ENCODE peak calls at places on chromosomes 11 and 22, in nine cellular contexts. W, R, O, P, N, D, U, G and J are unnamed samples.

GRCh38 chr11:75499423-75500305 is 26.1 kb downstream of the GDPD5 start:
- DNase-seq in W (no peak), O (peak), R (no peak), D (no peak), P (peak), N (peak), U (no peak), G (peak), J (peak)

GRCh38 chr11:108866781-108867180 is 201.9 kb downstream of the DDX10 start:
- DNase-seq in R (no peak), W (no peak), N (no peak), D (no peak), G (no peak), P (no peak), U (no peak), O (no peak), J (no peak)

GRCh38 chr22:49566693-49567092 is 261.0 kb downstream of the BRD1 start:
- DNase-seq in W (no peak), P (no peak), G (no peak), O (no peak), R (no peak), U (no peak), N (no peak), D (peak), J (no peak)

GRCh38 chr11:4882543-4882942 is 843 bp downstream of the OR51T1 start:
- DNase-seq in D (no peak), W (no peak), U (no peak), P (no peak), R (no peak), G (no peak), O (no peak), N (no peak), J (no peak)

GRCh38 chr22:38861170-38861874 is 10.7 kb downstream of the CBX6 start:
- DNase-seq in G (no peak), O (no peak), P (no peak), U (no peak), N (no peak), D (no peak), W (no peak), R (no peak), J (no peak)

GRCh38 chr11:17490232-17490631 is 13.6 kb upstream of the ABCC8 start:
- DNase-seq in G (no peak), R (no peak), O (no peak), P (no peak), D (no peak), W (no peak), N (no peak), U (no peak), J (no peak)

GRCh38 chr11:11089805-11090204 is 232.0 kb upstream of the ZBED5 start:
- DNase-seq in P (no peak), N (no peak), O (no peak), D (no peak), R (no peak), G (no peak), W (no peak), U (peak), J (no peak)

GRCh38 chr11:107139396-107139795 is 121.1 kb upstream of the GUCY1A2 start:
- DNase-seq in G (no peak), U (no peak), N (no peak), O (no peak), W (no peak), D (no peak), P (no peak), R (no peak), J (no peak)

GRCh38 chr11:19790831-19791552 is 78.4 kb downstream of the NAV2 start:
- DNase-seq in D (no peak), O (no peak), U (no peak), G (no peak), R (peak), N (no peak), P (no peak), W (no peak), J (no peak)

GRCh38 chr11:126333142-126333541 is 22.3 kb upstream of the ST3GAL4 start:
- DNase-seq in P (no peak), R (no peak), N (no peak), O (no peak), D (no peak), U (no peak), W (no peak), G (no peak), J (no peak)

GRCh38 chr11:11038339-11039248 is 180.7 kb upstream of the ZBED5 start:
- DNase-seq in O (no peak), G (no peak), U (no peak), D (no peak), N (no peak), R (no peak), W (no peak), P (no peak), J (no peak)

GRCh38 chr11:17291710-17292109 is 15.2 kb downstream of the NUCB2 start:
- DNase-seq in O (no peak), U (no peak), R (no peak), D (no peak), G (no peak), P (no peak), W (no peak), N (no peak), J (no peak)

GRCh38 chr11:126282361-126282741 is 542 bp upstream of the TIRAP start:
- DNase-seq in U (no peak), P (peak), R (peak), N (peak), W (peak), D (peak), O (peak), G (peak), J (peak)

GRCh38 chr11:18700375-18700774 is 1.8 kb downstream of the TMEM86A start:
- DNase-seq in U (no peak), G (no peak), W (no peak), R (no peak), D (no peak), P (no peak), N (no peak), O (peak), J (no peak)

GRCh38 chr11:11728371-11728770 is 106.6 kb upstream of the GALNT18 start:
- DNase-seq in G (no peak), O (no peak), N (no peak), R (no peak), P (no peak), D (no peak), U (no peak), W (no peak), J (no peak)

GRCh38 chr11:118227865-118228785 is 3.3 kb upstream of the JAML start:
- DNase-seq in R (peak), N (no peak), G (no peak), D (no peak), W (no peak), U (no peak), P (no peak), O (no peak), J (no peak)

GRCh38 chr11:41612415-41612814 is 153.0 kb upstream of the LRRC4C start:
- DNase-seq in O (no peak), G (peak), P (peak), R (no peak), D (no peak), U (no peak), W (no peak), N (peak), J (no peak)

GRCh38 chr11:3146612-3147256 is 18.4 kb downstream of the OSBPL5 start:
- DNase-seq in O (peak), P (peak), U (no peak), G (peak), R (no peak), N (peak), D (no peak), W (no peak), J (no peak)

GRCh38 chr11:27319065-27319464 is 44.0 kb downstream of the CCDC34 start:
- DNase-seq in W (no peak), O (peak), P (peak), U (peak), N (peak), D (no peak), G (peak), R (no peak), J (no peak)

GRCh38 chr11:118321386-118322082 is 17.0 kb downstream of the CD3E start:
- DNase-seq in O (no peak), P (no peak), R (no peak), W (no peak), U (no peak), N (no peak), D (no peak), G (no peak), J (peak)

GRCh38 chr11:9460322-9461067 is at the start of gene ZNF143:
- DNase-seq in O (peak), P (peak), N (peak), D (peak), R (peak), G (peak), W (peak), U (peak), J (peak)

GRCh38 chr11:9461068-9461759 is 402 bp downstream of the ZNF143 start:
- DNase-seq in R (peak), O (peak), G (peak), W (peak), N (peak), U (peak), D (peak), P (peak), J (peak)

GRCh38 chr11:9462172-9462799 is 1.5 kb downstream of the ZNF143 start:
- DNase-seq in P (peak), U (no peak), N (peak), O (peak), W (no peak), D (peak), R (peak), G (no peak), J (no peak)

GRCh38 chr11:9461760-9462134 is 935 bp downstream of the ZNF143 start:
- DNase-seq in O (peak), U (peak), D (no peak), P (peak), G (peak), R (peak), W (no peak), N (peak), J (no peak)

DNA sequence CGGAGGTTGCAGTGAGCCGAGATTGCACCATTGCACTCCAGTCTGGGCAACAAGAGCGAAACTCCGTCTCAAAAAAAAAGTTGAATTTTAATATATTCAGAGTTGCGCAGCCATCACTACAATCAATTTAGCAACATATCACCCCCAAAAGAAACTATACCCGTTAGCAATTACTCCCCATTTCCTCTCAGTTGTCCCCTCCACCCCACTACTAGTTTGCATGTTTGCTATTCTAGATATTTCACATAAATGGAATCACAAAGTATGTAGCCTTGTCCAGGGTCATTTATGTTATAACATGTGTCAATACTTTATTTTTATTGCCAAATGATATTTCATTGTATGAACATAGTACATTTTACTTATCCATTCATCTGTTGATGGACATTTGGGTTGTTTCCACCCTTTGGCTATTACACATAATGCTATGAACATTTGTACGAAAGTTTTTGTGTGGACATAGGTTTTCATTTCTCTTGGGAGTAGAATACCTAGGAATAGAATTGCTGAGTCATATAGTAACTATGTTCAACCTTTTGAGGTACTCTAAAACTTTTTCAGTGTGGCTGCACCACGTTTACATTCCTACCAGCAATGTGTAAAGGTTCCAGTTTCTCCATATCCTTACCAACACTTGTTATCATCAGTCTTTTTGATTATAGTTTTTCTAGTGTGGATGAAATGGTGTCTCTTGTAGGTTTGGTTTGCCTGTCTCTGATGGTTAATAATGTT is 2.2 kb downstream of the ZNF143 start:
- DNase-seq in D (no peak), W (no peak), R (no peak), U (no peak), O (no peak), P (no peak), N (peak), G (no peak), J (no peak)
- H3K4me3 ChIP-seq in D (no peak), W (no peak), R (peak), U (no peak), O (no peak), P (no peak), N (no peak), G (no peak), J (no peak)

GRCh38 chr11:32861850-32862577 is 30.6 kb upstream of the QSER1 start:
- DNase-seq in W (no peak), D (no peak), R (no peak), U (no peak), G (no peak), N (no peak), P (no peak), O (no peak), J (no peak)

GRCh38 chr11:32864555-32864954 is 28.1 kb upstream of the QSER1 start:
- DNase-seq in P (no peak), R (no peak), N (no peak), U (no peak), W (no peak), G (no peak), O (no peak), D (no peak), J (no peak)

GRCh38 chr11:32858731-32859130 is 29.0 kb downstream of the PRRG4 start:
- DNase-seq in O (no peak), G (no peak), N (no peak), D (no peak), P (no peak), W (no peak), U (no peak), R (no peak), J (no peak)
- TF ChIP-seq CTCF in O (no peak), G (peak), N (no peak), D (no peak), P (no peak), W (no peak), U (peak), R (no peak), J (peak)

DNA sequence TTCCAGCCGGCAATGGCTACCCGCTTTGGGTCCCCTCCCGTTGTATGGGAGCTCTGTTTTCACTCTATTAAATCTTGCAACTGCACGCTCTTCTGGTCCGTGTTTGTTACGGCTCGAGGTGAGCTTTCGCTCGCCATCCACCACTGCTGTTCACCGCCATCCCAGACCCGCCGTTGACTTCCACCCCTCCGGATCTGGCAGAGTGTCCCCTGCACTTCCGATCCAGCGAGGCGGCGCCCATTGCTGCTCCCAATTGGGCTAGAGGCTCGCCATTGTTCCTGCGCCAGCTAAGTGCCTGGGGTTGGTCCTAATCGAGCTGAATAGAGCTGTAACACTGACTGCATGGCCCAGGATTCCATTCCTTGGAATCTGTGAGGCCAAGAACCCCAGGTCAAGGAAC is 359.9 kb downstream of the CTTN start:
- DNase-seq in O (no peak), P (no peak), R (no peak), D (peak), N (no peak), W (no peak), U (no peak), G (no peak), J (peak)
- H3K4me3 ChIP-seq in O (no peak), P (no peak), R (no peak), D (no peak), N (no peak), W (no peak), U (no peak), G (no peak), J (no peak)

GRCh38 chr11:122853971-122854446 is 15.7 kb downstream of the CRTAM start:
- DNase-seq in P (peak), G (peak), D (no peak), R (peak), N (peak), O (peak), W (peak), U (peak), J (peak)
- TF ChIP-seq CTCF in P (peak), G (peak), D (peak), R (peak), N (peak), O (peak), W (peak), U (peak), J (peak)

GRCh38 chr11:67576742-67577475 is 6.7 kb upstream of the GSTP1 start:
- DNase-seq in D (no peak), P (no peak), O (no peak), U (no peak), W (no peak), G (no peak), R (peak), N (no peak), J (no peak)

GRCh38 chr11:67572747-67573419 is 10.7 kb upstream of the GSTP1 start:
- DNase-seq in D (peak), R (peak), N (peak), U (peak), P (peak), G (peak), O (peak), W (peak), J (peak)

GRCh38 chr11:67572305-67572704 is 11.3 kb upstream of the GSTP1 start:
- DNase-seq in R (no peak), G (no peak), W (no peak), D (no peak), O (no peak), N (no peak), P (no peak), U (no peak), J (no peak)

GRCh38 chr11:67571443-67571842 is 12.2 kb upstream of the GSTP1 start:
- DNase-seq in U (no peak), R (no peak), D (no peak), P (no peak), O (no peak), G (no peak), W (no peak), N (no peak), J (no peak)
- H3K4me3 ChIP-seq in U (no peak), R (no peak), D (no peak), P (no peak), O (no peak), G (no peak), W (no peak), N (no peak), J (no peak)

DNA sequence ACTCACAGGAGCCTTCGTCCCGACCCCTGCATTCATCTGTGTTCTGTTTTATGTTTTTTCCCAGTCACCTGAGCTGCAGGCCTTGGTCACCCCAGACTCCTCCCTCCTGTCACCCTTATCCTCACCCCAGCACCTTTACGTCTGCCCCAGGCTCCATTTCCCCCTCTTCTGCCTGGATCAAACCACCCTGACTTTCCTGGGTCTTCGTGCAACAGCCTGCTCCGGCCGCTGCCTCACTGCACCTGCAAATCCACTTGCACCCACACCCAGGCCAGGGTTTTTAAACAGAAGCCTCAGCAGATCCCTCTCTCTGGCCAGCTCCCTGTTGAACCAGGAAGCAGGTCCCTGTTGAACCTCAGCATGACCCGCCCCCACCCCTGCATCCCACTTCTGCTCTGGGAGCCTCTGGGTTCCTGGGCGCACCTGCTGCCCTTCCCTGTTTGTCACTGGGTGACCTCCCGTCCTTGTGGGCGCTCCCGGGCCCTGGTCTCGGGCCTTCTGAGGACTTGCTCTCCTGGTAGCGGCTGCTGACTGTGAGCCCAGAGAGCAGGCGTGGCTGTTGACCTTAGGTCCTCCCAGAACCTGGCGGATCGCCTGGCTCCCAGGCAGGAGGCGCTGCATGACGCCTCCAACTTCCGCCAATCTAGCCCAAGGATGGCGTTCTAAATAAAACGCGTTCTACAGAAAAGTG is 12.8 kb downstream of the MAPK8IP2 start:
- DNase-seq in P (peak), R (no peak), U (no peak), W (no peak), D (peak), O (no peak), G (no peak), N (peak), J (no peak)
- TF ChIP-seq CTCF in P (no peak), R (no peak), U (no peak), W (no peak), D (no peak), O (no peak), G (no peak), N (no peak), J (no peak)

GRCh38 chr22:21991309-21991596 is 8.7 kb upstream of the TOP3B start:
- DNase-seq in G (no peak), P (no peak), D (no peak), N (no peak), W (no peak), U (no peak), R (no peak), O (no peak), J (no peak)
- H3K4me3 ChIP-seq in G (no peak), P (no peak), D (no peak), N (no peak), W (no peak), U (no peak), R (no peak), O (no peak), J (no peak)

DNA sequence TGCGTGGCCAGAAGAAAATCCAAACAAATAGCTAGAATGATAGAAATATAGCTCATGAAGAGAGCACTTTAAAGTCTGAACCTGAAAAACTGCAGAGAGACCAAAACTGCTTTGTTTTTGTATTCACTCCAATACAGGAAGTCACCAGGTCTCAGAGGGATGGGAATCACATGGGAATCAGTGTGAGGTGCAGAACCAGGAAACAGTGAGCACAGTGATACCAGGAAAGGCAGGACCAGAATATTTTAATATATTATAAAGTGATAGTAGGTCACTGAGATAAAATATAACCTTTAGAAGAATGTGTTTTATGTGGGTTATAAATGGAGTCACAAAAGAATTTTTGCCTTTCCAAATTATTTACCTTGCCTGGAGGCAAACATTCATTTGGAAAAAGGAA is 277.3 kb downstream of the CASP12 start:
- DNase-seq in R (no peak), W (no peak), U (no peak), O (no peak), P (no peak), D (no peak), N (no peak), G (no peak), J (no peak)
- TF ChIP-seq CTCF in R (no peak), W (no peak), U (no peak), O (no peak), P (no peak), D (no peak), N (no peak), G (no peak), J (no peak)